ENCODE peak calls at places on chromosomes 6 and 20, in eight cellular contexts. One of them, this sample, is unnamed.
A peak's percentile ranks its signal among the peaks of the same experiment; 100 is the strongest.

GRCh38 chr6:52213127-52213526 is 27.0 kb downstream of the IL17A start:
- DNase-seq in PC-3: no peak
- DNase-seq in CD4-positive, CD25-positive, alpha-beta regulatory T cell: peak; percentile 30
- DNase-seq in left ventricle myocardium inferior: no peak
- DNase-seq in A549: no peak
- DNase-seq in ovary: no peak
- DNase-seq in gastrocnemius medialis: no peak
- DNase-seq in heart left ventricle: no peak
- DNase-seq in this sample: no peak

GRCh38 chr6:129890701-129891100 is 29.6 kb upstream of the TMEM244 start:
- DNase-seq in A549: no peak
- DNase-seq in left ventricle myocardium inferior: no peak
- DNase-seq in PC-3: peak; percentile 39
- DNase-seq in ovary: no peak
- DNase-seq in gastrocnemius medialis: no peak
- DNase-seq in CD4-positive, CD25-positive, alpha-beta regulatory T cell: no peak
- DNase-seq in heart left ventricle: no peak
- DNase-seq in this sample: no peak

GRCh38 chr6:13355043-13355945 is 27.0 kb upstream of the TBC1D7 start:
- DNase-seq in CD4-positive, CD25-positive, alpha-beta regulatory T cell: peak; percentile 62
- DNase-seq in A549: no peak
- DNase-seq in left ventricle myocardium inferior: no peak
- DNase-seq in ovary: no peak
- DNase-seq in gastrocnemius medialis: no peak
- DNase-seq in heart left ventricle: no peak
- DNase-seq in PC-3: peak; percentile 95
- DNase-seq in this sample: no peak

GRCh38 chr6:56683882-56684281 is 41.2 kb upstream of the DST start:
- DNase-seq in ovary: no peak
- DNase-seq in left ventricle myocardium inferior: no peak
- DNase-seq in A549: peak; percentile 79
- DNase-seq in heart left ventricle: peak; percentile 49
- DNase-seq in PC-3: peak; percentile 96
- DNase-seq in CD4-positive, CD25-positive, alpha-beta regulatory T cell: no peak
- DNase-seq in gastrocnemius medialis: peak; percentile 83
- DNase-seq in this sample: no peak

GRCh38 chr6:24936641-24937317 is 1.0 kb upstream of the RIPOR2 start:
- DNase-seq in CD4-positive, CD25-positive, alpha-beta regulatory T cell: peak; percentile 85
- DNase-seq in left ventricle myocardium inferior: no peak
- DNase-seq in heart left ventricle: no peak
- DNase-seq in PC-3: peak; percentile 22
- DNase-seq in A549: no peak
- DNase-seq in ovary: no peak
- DNase-seq in gastrocnemius medialis: no peak
- DNase-seq in this sample: no peak

GRCh38 chr6:153108320-153108719 is 22.8 kb downstream of the RGS17 start:
- DNase-seq in PC-3: peak; percentile 50
- DNase-seq in gastrocnemius medialis: no peak
- DNase-seq in ovary: no peak
- DNase-seq in heart left ventricle: no peak
- DNase-seq in A549: no peak
- DNase-seq in left ventricle myocardium inferior: no peak
- DNase-seq in CD4-positive, CD25-positive, alpha-beta regulatory T cell: no peak
- DNase-seq in this sample: no peak

GRCh38 chr6:164947174-164947573 is 362.2 kb downstream of the C6orf118 start:
- DNase-seq in ovary: no peak
- DNase-seq in heart left ventricle: no peak
- DNase-seq in A549: no peak
- DNase-seq in PC-3: no peak
- DNase-seq in gastrocnemius medialis: no peak
- DNase-seq in left ventricle myocardium inferior: no peak
- DNase-seq in CD4-positive, CD25-positive, alpha-beta regulatory T cell: no peak
- DNase-seq in this sample: no peak

GRCh38 chr20:40010483-40010882 is 678.6 kb downstream of the MAFB start:
- DNase-seq in CD4-positive, CD25-positive, alpha-beta regulatory T cell: no peak
- DNase-seq in heart left ventricle: no peak
- DNase-seq in left ventricle myocardium inferior: no peak
- DNase-seq in A549: no peak
- DNase-seq in ovary: no peak
- DNase-seq in gastrocnemius medialis: peak; percentile 16
- DNase-seq in PC-3: no peak
- DNase-seq in this sample: no peak

GRCh38 chr6:112576421-112576820 is 229.3 kb downstream of the RFPL4B start:
- DNase-seq in left ventricle myocardium inferior: no peak
- DNase-seq in ovary: no peak
- DNase-seq in heart left ventricle: no peak
- DNase-seq in CD4-positive, CD25-positive, alpha-beta regulatory T cell: no peak
- DNase-seq in gastrocnemius medialis: no peak
- DNase-seq in PC-3: peak; percentile 20
- DNase-seq in A549: no peak
- DNase-seq in this sample: no peak

GRCh38 chr20:6583134-6583738 is 184.2 kb upstream of the BMP2 start:
- DNase-seq in left ventricle myocardium inferior: peak; percentile 20
- DNase-seq in CD4-positive, CD25-positive, alpha-beta regulatory T cell: peak; percentile 0
- DNase-seq in A549: peak; percentile 45
- DNase-seq in heart left ventricle: peak; percentile 32
- DNase-seq in gastrocnemius medialis: peak; percentile 13
- DNase-seq in ovary: no peak
- DNase-seq in PC-3: peak; percentile 79
- DNase-seq in this sample: no peak

GRCh38 chr20:13141541-13141940 is 79.5 kb upstream of the ISM1 start:
- DNase-seq in gastrocnemius medialis: no peak
- DNase-seq in PC-3: no peak
- DNase-seq in ovary: no peak
- DNase-seq in left ventricle myocardium inferior: no peak
- DNase-seq in heart left ventricle: no peak
- DNase-seq in CD4-positive, CD25-positive, alpha-beta regulatory T cell: no peak
- DNase-seq in A549: no peak
- DNase-seq in this sample: no peak

GRCh38 chr6:36633915-36634314 is 39.8 kb downstream of the SRSF3 start:
- DNase-seq in left ventricle myocardium inferior: peak; percentile 70
- DNase-seq in ovary: peak; percentile 77
- DNase-seq in heart left ventricle: peak; percentile 73
- DNase-seq in CD4-positive, CD25-positive, alpha-beta regulatory T cell: no peak
- DNase-seq in A549: no peak
- DNase-seq in PC-3: peak; percentile 67
- DNase-seq in gastrocnemius medialis: no peak
- DNase-seq in this sample: no peak

GRCh38 chr6:22747576-22747975 is 178.2 kb downstream of the HDGFL1 start:
- DNase-seq in left ventricle myocardium inferior: no peak
- DNase-seq in A549: no peak
- DNase-seq in ovary: no peak
- DNase-seq in PC-3: no peak
- DNase-seq in heart left ventricle: no peak
- DNase-seq in CD4-positive, CD25-positive, alpha-beta regulatory T cell: no peak
- DNase-seq in gastrocnemius medialis: no peak
- DNase-seq in this sample: no peak

GRCh38 chr6:5497896-5498578 is 236.7 kb downstream of the FARS2 start:
- DNase-seq in gastrocnemius medialis: no peak
- DNase-seq in A549: no peak
- DNase-seq in CD4-positive, CD25-positive, alpha-beta regulatory T cell: peak; percentile 46
- DNase-seq in heart left ventricle: no peak
- DNase-seq in left ventricle myocardium inferior: no peak
- DNase-seq in ovary: no peak
- DNase-seq in PC-3: peak; percentile 80
- DNase-seq in this sample: no peak

GRCh38 chr6:24445704-24446103 is 43.0 kb downstream of the MRS2 start:
- DNase-seq in ovary: no peak
- DNase-seq in left ventricle myocardium inferior: no peak
- DNase-seq in gastrocnemius medialis: no peak
- DNase-seq in PC-3: no peak
- DNase-seq in CD4-positive, CD25-positive, alpha-beta regulatory T cell: no peak
- DNase-seq in heart left ventricle: no peak
- DNase-seq in A549: no peak
- DNase-seq in this sample: no peak

GRCh38 chr6:111710911-111711310 is 105.2 kb upstream of the TRAF3IP2 start:
- DNase-seq in CD4-positive, CD25-positive, alpha-beta regulatory T cell: no peak
- DNase-seq in PC-3: no peak
- DNase-seq in ovary: no peak
- DNase-seq in left ventricle myocardium inferior: no peak
- DNase-seq in heart left ventricle: no peak
- DNase-seq in A549: no peak
- DNase-seq in gastrocnemius medialis: no peak
- DNase-seq in this sample: no peak

GRCh38 chr6:169851641-169852503 is 100.5 kb downstream of the ERMARD start:
- DNase-seq in ovary: no peak
- DNase-seq in A549: no peak
- DNase-seq in left ventricle myocardium inferior: no peak
- DNase-seq in gastrocnemius medialis: no peak
- DNase-seq in heart left ventricle: peak; percentile 54
- DNase-seq in PC-3: peak; percentile 73
- DNase-seq in CD4-positive, CD25-positive, alpha-beta regulatory T cell: no peak
- DNase-seq in this sample: no peak

GRCh38 chr6:40986364-40986763 is 52.7 kb downstream of the UNC5CL start:
- DNase-seq in CD4-positive, CD25-positive, alpha-beta regulatory T cell: no peak
- DNase-seq in PC-3: peak; percentile 10
- DNase-seq in ovary: no peak
- DNase-seq in A549: no peak
- DNase-seq in left ventricle myocardium inferior: no peak
- DNase-seq in gastrocnemius medialis: no peak
- DNase-seq in heart left ventricle: no peak
- DNase-seq in this sample: no peak

GRCh38 chr6:156804402-156804801 is 27.2 kb downstream of the ARID1B start:
- DNase-seq in gastrocnemius medialis: no peak
- DNase-seq in PC-3: no peak
- DNase-seq in A549: no peak
- DNase-seq in ovary: no peak
- DNase-seq in CD4-positive, CD25-positive, alpha-beta regulatory T cell: no peak
- DNase-seq in left ventricle myocardium inferior: no peak
- DNase-seq in heart left ventricle: no peak
- DNase-seq in this sample: no peak

GRCh38 chr6:159074120-159074684 is 29.4 kb upstream of the TAGAP start:
- DNase-seq in left ventricle myocardium inferior: no peak
- DNase-seq in A549: peak; percentile 51
- DNase-seq in ovary: no peak
- DNase-seq in CD4-positive, CD25-positive, alpha-beta regulatory T cell: no peak
- DNase-seq in PC-3: peak; percentile 6
- DNase-seq in gastrocnemius medialis: no peak
- DNase-seq in heart left ventricle: no peak
- DNase-seq in this sample: peak; percentile 33

GRCh38 chr6:159075506-159076100 is 30.8 kb upstream of the TAGAP start:
- DNase-seq in heart left ventricle: no peak
- DNase-seq in gastrocnemius medialis: no peak
- DNase-seq in ovary: no peak
- DNase-seq in left ventricle myocardium inferior: no peak
- DNase-seq in PC-3: no peak
- DNase-seq in A549: no peak
- DNase-seq in CD4-positive, CD25-positive, alpha-beta regulatory T cell: no peak
- DNase-seq in this sample: peak; percentile 35

GRCh38 chr6:159068904-159069578 is 24.2 kb upstream of the TAGAP start:
- DNase-seq in heart left ventricle: no peak
- DNase-seq in PC-3: no peak
- DNase-seq in ovary: no peak
- DNase-seq in CD4-positive, CD25-positive, alpha-beta regulatory T cell: no peak
- DNase-seq in left ventricle myocardium inferior: no peak
- DNase-seq in A549: no peak
- DNase-seq in gastrocnemius medialis: no peak
- DNase-seq in this sample: no peak

GRCh38 chr6:159074866-159075265 is 30.1 kb upstream of the TAGAP start:
- DNase-seq in PC-3: no peak
- DNase-seq in A549: no peak
- DNase-seq in CD4-positive, CD25-positive, alpha-beta regulatory T cell: no peak
- DNase-seq in heart left ventricle: no peak
- DNase-seq in left ventricle myocardium inferior: no peak
- DNase-seq in gastrocnemius medialis: no peak
- DNase-seq in ovary: no peak
- DNase-seq in this sample: no peak

GRCh38 chr6:159071843-159072769 is 27.3 kb upstream of the TAGAP start:
- DNase-seq in CD4-positive, CD25-positive, alpha-beta regulatory T cell: peak; percentile 9
- DNase-seq in gastrocnemius medialis: no peak
- DNase-seq in PC-3: no peak
- DNase-seq in ovary: no peak
- DNase-seq in heart left ventricle: no peak
- DNase-seq in left ventricle myocardium inferior: no peak
- DNase-seq in A549: no peak
- DNase-seq in this sample: no peak
- H3K27ac ChIP-seq in CD4-positive, CD25-positive, alpha-beta regulatory T cell: no peak overlapping the region
- H3K27ac ChIP-seq in gastrocnemius medialis: no peak overlapping the region
- H3K27ac ChIP-seq in PC-3: no peak overlapping the region
- H3K27ac ChIP-seq in ovary: no peak overlapping the region
- H3K27ac ChIP-seq in heart left ventricle: no peak overlapping the region
- H3K27ac ChIP-seq in left ventricle myocardium inferior: no peak overlapping the region
- H3K27ac ChIP-seq in A549: no peak overlapping the region
- H3K27ac ChIP-seq in this sample: no peak overlapping the region

GRCh38 chr20:33864324-33864963 is 53.3 kb downstream of the CHMP4B start:
- DNase-seq in A549: no peak
- DNase-seq in CD4-positive, CD25-positive, alpha-beta regulatory T cell: no peak
- DNase-seq in gastrocnemius medialis: no peak
- DNase-seq in PC-3: no peak
- DNase-seq in heart left ventricle: no peak
- DNase-seq in left ventricle myocardium inferior: no peak
- DNase-seq in ovary: no peak
- DNase-seq in this sample: no peak
- H3K4me1 ChIP-seq in A549: peaks cover 9% of the 10 kb centered on the region
- H3K4me1 ChIP-seq in CD4-positive, CD25-positive, alpha-beta regulatory T cell: peaks cover 11% of the 10 kb centered on the region
- H3K4me1 ChIP-seq in gastrocnemius medialis: peaks cover 6% of the 10 kb centered on the region
- H3K4me1 ChIP-seq in PC-3: peaks cover 4% of the 10 kb centered on the region
- H3K4me1 ChIP-seq in heart left ventricle: peaks cover 11% of the 10 kb centered on the region
- H3K4me1 ChIP-seq in left ventricle myocardium inferior: peaks cover 14% of the 10 kb centered on the region
- H3K4me1 ChIP-seq in ovary: peaks cover 2% of the 10 kb centered on the region
- H3K4me1 ChIP-seq in this sample: no peaks in the 10 kb centered on the region

DNA sequence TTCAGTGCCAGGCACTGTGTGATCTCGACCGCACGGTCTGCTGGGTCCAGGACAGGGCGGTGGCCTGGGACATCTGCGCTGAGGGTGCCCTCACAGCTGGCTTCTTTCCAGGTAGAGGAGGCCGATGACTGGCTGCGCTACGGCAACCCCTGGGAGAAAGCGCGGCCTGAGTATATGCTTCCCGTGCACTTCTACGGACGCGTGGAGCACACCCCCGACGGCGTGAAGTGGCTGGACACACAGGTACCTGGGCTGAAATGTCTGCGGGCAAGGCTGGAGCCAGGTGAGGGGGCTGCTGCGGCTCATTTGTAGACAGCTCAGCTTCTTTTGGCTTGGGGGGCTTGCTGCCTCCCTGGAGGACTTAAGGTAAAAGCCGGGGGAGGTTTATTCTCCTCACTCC is 26.6 kb downstream of the PYGB start:
- DNase-seq in heart left ventricle: peak; percentile 70
- DNase-seq in left ventricle myocardium inferior: peak; percentile 16
- DNase-seq in ovary: no peak
- DNase-seq in PC-3: no peak
- DNase-seq in A549: no peak
- DNase-seq in CD4-positive, CD25-positive, alpha-beta regulatory T cell: no peak
- DNase-seq in gastrocnemius medialis: peak; percentile 35
- DNase-seq in this sample: peak; percentile 9
- H3K27ac ChIP-seq in heart left ventricle: peak overlapping the region; percentile 32
- H3K27ac ChIP-seq in left ventricle myocardium inferior: peak overlapping the region; percentile 87
- H3K27ac ChIP-seq in ovary: no peak overlapping the region
- H3K27ac ChIP-seq in PC-3: no peak overlapping the region
- H3K27ac ChIP-seq in A549: no peak overlapping the region
- H3K27ac ChIP-seq in CD4-positive, CD25-positive, alpha-beta regulatory T cell: no peak overlapping the region
- H3K27ac ChIP-seq in gastrocnemius medialis: peak overlapping the region; percentile 83
- H3K27ac ChIP-seq in this sample: no peak overlapping the region

DNA sequence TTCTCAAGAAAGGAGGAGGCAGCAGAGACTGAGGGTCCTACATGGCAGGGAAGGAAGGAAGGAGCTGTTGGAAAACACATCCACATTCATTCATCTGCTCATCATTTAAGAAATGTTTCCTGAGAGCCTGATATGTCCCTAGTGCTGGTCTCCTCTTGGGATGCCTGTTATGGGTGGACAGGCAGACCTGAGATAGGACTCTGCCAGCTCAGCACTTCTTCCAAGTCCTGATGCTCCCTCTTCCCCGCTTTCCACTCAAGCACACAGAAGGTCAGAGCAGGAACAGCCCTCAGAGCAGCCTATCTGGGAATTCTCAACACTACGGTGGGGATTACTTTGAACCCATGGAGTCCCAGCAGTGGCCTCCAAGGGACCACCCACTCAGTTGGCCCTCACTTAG is 8.0 kb upstream of the SIRPD start:
- DNase-seq in CD4-positive, CD25-positive, alpha-beta regulatory T cell: no peak
- DNase-seq in heart left ventricle: no peak
- DNase-seq in A549: no peak
- DNase-seq in gastrocnemius medialis: no peak
- DNase-seq in ovary: no peak
- DNase-seq in left ventricle myocardium inferior: no peak
- DNase-seq in PC-3: peak; percentile 4
- DNase-seq in this sample: no peak
- H3K4me1 ChIP-seq in CD4-positive, CD25-positive, alpha-beta regulatory T cell: no peaks in the 10 kb centered on the region
- H3K4me1 ChIP-seq in heart left ventricle: no peaks in the 10 kb centered on the region
- H3K4me1 ChIP-seq in A549: peaks cover 30% of the 10 kb centered on the region
- H3K4me1 ChIP-seq in gastrocnemius medialis: no peaks in the 10 kb centered on the region
- H3K4me1 ChIP-seq in ovary: no peaks in the 10 kb centered on the region
- H3K4me1 ChIP-seq in left ventricle myocardium inferior: no peaks in the 10 kb centered on the region
- H3K4me1 ChIP-seq in PC-3: peaks cover 46% of the 10 kb centered on the region
- H3K4me1 ChIP-seq in this sample: no peaks in the 10 kb centered on the region

This sample was measured in tibial nerve.